ENCODE peak calls at places on chromosomes 2 and 18, in seven cellular contexts. M is colonic mucosa, Z is Panc1, I is IMR-90, K is EL, V is progenitor cell of endocrine pancreas, O is T follicular helper cell. L is an unnamed sample.

GRCh38 chr2:231212329-231212845 is 14.0 kb downstream of the ARMC9 start:
- DNase-seq in M (no peak), I (peak), K (no peak), Z (no peak), V (no peak), O (no peak), L (no peak)

GRCh38 chr18:44725300-44726096 is 44.8 kb downstream of the SETBP1 start:
- DNase-seq in K (peak), V (no peak), M (no peak), I (peak), O (no peak), Z (no peak), L (peak)

GRCh38 chr2:217622205-217622621 is 380.6 kb downstream of the TNS1 start:
- DNase-seq in I (peak), V (no peak), K (peak), M (no peak), O (no peak), Z (no peak), L (no peak)

GRCh38 chr2:181715033-181715630 is 34.8 kb upstream of the NEUROD1 start:
- DNase-seq in K (peak), O (peak), Z (peak), I (peak), M (peak), V (peak), L (peak)

GRCh38 chr2:222903234-222904220 is 42.7 kb downstream of the ACSL3 start:
- DNase-seq in V (no peak), M (peak), I (peak), Z (no peak), K (peak), O (peak), L (peak)

GRCh38 chr2:166464187-166464586 is 29.9 kb downstream of the SCN7A start:
- DNase-seq in V (no peak), K (no peak), Z (no peak), M (no peak), O (no peak), I (peak), L (no peak)

GRCh38 chr2:6866239-6866745 is 585 bp upstream of the CMPK2 start:
- DNase-seq in V (no peak), O (peak), M (peak), I (peak), Z (no peak), K (peak), L (no peak)

GRCh38 chr2:71358931-71359671 is 27.5 kb downstream of the ZNF638 start:
- DNase-seq in O (no peak), Z (no peak), V (no peak), I (peak), K (peak), M (no peak), L (peak)

GRCh38 chr2:44705356-44705755 is 236.1 kb upstream of the SIX3 start:
- DNase-seq in K (no peak), O (no peak), M (no peak), Z (no peak), V (no peak), I (no peak), L (no peak)

GRCh38 chr2:9686061-9686460 is 55.3 kb upstream of the YWHAQ start:
- DNase-seq in K (no peak), M (no peak), V (no peak), O (no peak), Z (no peak), I (no peak), L (no peak)

GRCh38 chr2:46915811-46916630 is 415 bp upstream of the MCFD2 start:
- DNase-seq in M (peak), V (peak), O (peak), K (peak), Z (peak), I (peak), L (peak)

GRCh38 chr2:160039166-160039903 is 23.1 kb downstream of the PLA2R1 start:
- DNase-seq in V (no peak), K (peak), O (no peak), I (peak), M (no peak), Z (no peak), L (peak)

GRCh38 chr2:174781298-174781697 is 17.0 kb upstream of the CHRNA1 start:
- DNase-seq in Z (no peak), I (no peak), K (no peak), O (no peak), M (no peak), V (no peak), L (no peak)

GRCh38 chr2:160355080-160355479 is 138.5 kb downstream of the RBMS1 start:
- DNase-seq in K (no peak), M (no peak), Z (no peak), I (no peak), V (no peak), O (no peak), L (no peak)

GRCh38 chr2:177572236-177572671 is 179.7 kb downstream of the AGPS start:
- DNase-seq in I (no peak), M (no peak), Z (no peak), V (no peak), K (peak), O (no peak), L (no peak)

GRCh38 chr2:129061079-129061785 is 742.6 kb upstream of the HS6ST1 start:
- DNase-seq in K (no peak), V (no peak), I (peak), O (no peak), Z (no peak), M (no peak), L (peak)

GRCh38 chr2:128305555-128306080 is 13.1 kb downstream of the HS6ST1 start:
- DNase-seq in I (peak), M (no peak), O (no peak), K (no peak), Z (no peak), V (no peak), L (no peak)

GRCh38 chr18:52311331-52311730 is 28.7 kb upstream of the DCC start:
- DNase-seq in M (no peak), I (no peak), O (no peak), V (no peak), K (no peak), Z (no peak), L (no peak)

GRCh38 chr2:11310212-11310611 is 34.2 kb downstream of the ROCK2 start:
- DNase-seq in V (no peak), I (no peak), Z (no peak), M (no peak), O (no peak), K (no peak), L (no peak)

GRCh38 chr18:69686861-69687260 is 260.8 kb downstream of the CD226 start:
- DNase-seq in V (no peak), K (no peak), I (peak), M (no peak), O (no peak), Z (no peak), L (peak)

GRCh38 chr2:241441492-241441891 is 66.9 kb downstream of the STK25 start:
- DNase-seq in I (no peak), O (no peak), K (no peak), V (no peak), M (no peak), Z (no peak), L (no peak)

GRCh38 chr2:162014751-162015150 is 59.3 kb downstream of the DPP4 start:
- DNase-seq in K (no peak), O (no peak), M (no peak), I (peak), Z (no peak), V (no peak), L (no peak)

GRCh38 chr18:54813305-54813704 is 15.0 kb upstream of the RAB27B start:
- DNase-seq in Z (no peak), O (no peak), M (no peak), K (no peak), I (no peak), V (no peak), L (no peak)

GRCh38 chr18:79519751-79520472 is 124.2 kb downstream of the NFATC1 start:
- DNase-seq in Z (no peak), O (peak), V (no peak), M (peak), K (peak), I (peak), L (no peak)

GRCh38 chr2:165618806-165619205 is 149.3 kb downstream of the CSRNP3 start:
- DNase-seq in O (no peak), M (no peak), V (no peak), K (no peak), I (no peak), Z (no peak), L (no peak)

GRCh38 chr18:39434223-39434622 is 1868.6 kb upstream of the CELF4 start:
- DNase-seq in Z (no peak), O (no peak), M (no peak), I (no peak), V (no peak), K (no peak), L (peak)

GRCh38 chr18:12606592-12607315 is 51.2 kb downstream of the SPIRE1 start:
- DNase-seq in M (no peak), K (peak), O (no peak), V (no peak), Z (peak), I (peak), L (peak)

GRCh38 chr2:45778720-45779171 is 127.3 kb downstream of the PRKCE start:
- DNase-seq in K (peak), M (peak), O (peak), V (no peak), Z (peak), I (peak), L (peak)

GRCh38 chr2:154158101-154158500 is 286.4 kb downstream of the GALNT13 start:
- DNase-seq in M (no peak), O (no peak), V (no peak), I (no peak), K (no peak), Z (no peak), L (no peak)

GRCh38 chr2:64692401-64692800 is 38.7 kb upstream of the SERTAD2 start:
- DNase-seq in K (peak), I (peak), O (no peak), Z (no peak), M (no peak), V (no peak), L (peak)

GRCh38 chr2:236546561-236546961 is 23.1 kb upstream of the ACKR3 start:
- DNase-seq in I (no peak), V (no peak), K (no peak), M (no peak), O (no peak), Z (no peak), L (no peak)

GRCh38 chr2:205170399-205170798 is 511.9 kb upstream of the NRP2 start:
- DNase-seq in O (no peak), V (no peak), M (no peak), K (no peak), I (no peak), Z (no peak), L (no peak)

GRCh38 chr2:65220432-65221131 is 7.0 kb upstream of the ACTR2 start:
- DNase-seq in I (peak), M (no peak), K (peak), V (no peak), O (no peak), Z (no peak), L (no peak)